ENCODE peak calls at places on chromosomes 5 and 9, in seven cellular contexts. One of them, this sample, is unnamed.

GRCh38 chr5:78475370-78475769 is 115.0 kb downstream of the SCAMP1 start:
- DNase-seq in SW 1271: no peak
- DNase-seq in GM19239: no peak
- DNase-seq in substantia nigra: no peak
- DNase-seq in ACHN: no peak
- DNase-seq in AG04449: no peak
- DNase-seq in colonic mucosa: no peak
- DNase-seq in this sample: no peak

GRCh38 chr9:119709431-119709830 is 340.2 kb upstream of the BRINP1 start:
- DNase-seq in SW 1271: no peak
- DNase-seq in GM19239: no peak
- DNase-seq in substantia nigra: no peak
- DNase-seq in ACHN: no peak
- DNase-seq in AG04449: no peak
- DNase-seq in colonic mucosa: no peak
- DNase-seq in this sample: no peak

GRCh38 chr9:133615897-133616188 is 6.7 kb upstream of the FAM163B start:
- DNase-seq in SW 1271: no peak
- DNase-seq in GM19239: no peak
- DNase-seq in substantia nigra: no peak
- DNase-seq in ACHN: no peak
- DNase-seq in AG04449: no peak
- DNase-seq in colonic mucosa: no peak
- DNase-seq in this sample: no peak

GRCh38 chr5:21823588-21823987 is 1029.6 kb downstream of the CDH12 start:
- DNase-seq in SW 1271: no peak
- DNase-seq in GM19239: no peak
- DNase-seq in substantia nigra: no peak
- DNase-seq in ACHN: no peak
- DNase-seq in AG04449: no peak
- DNase-seq in colonic mucosa: no peak
- DNase-seq in this sample: no peak

GRCh38 chr9:21432640-21433425 is 7.4 kb upstream of the IFNA1 start:
- DNase-seq in SW 1271: no peak
- DNase-seq in GM19239: no peak
- DNase-seq in substantia nigra: no peak
- DNase-seq in ACHN: no peak
- DNase-seq in AG04449: no peak
- DNase-seq in colonic mucosa: no peak
- DNase-seq in this sample: no peak

GRCh38 chr9:127754099-127754760 is 19.1 kb upstream of the TOR2A start:
- DNase-seq in SW 1271: no peak
- DNase-seq in GM19239: no peak
- DNase-seq in substantia nigra: peak
- DNase-seq in ACHN: peak
- DNase-seq in AG04449: no peak
- DNase-seq in colonic mucosa: no peak
- DNase-seq in this sample: peak

GRCh38 chr5:74963407-74963806 is 89.0 kb downstream of the GCNT4 start:
- DNase-seq in SW 1271: no peak
- DNase-seq in GM19239: no peak
- DNase-seq in substantia nigra: no peak
- DNase-seq in ACHN: no peak
- DNase-seq in AG04449: no peak
- DNase-seq in colonic mucosa: no peak
- DNase-seq in this sample: no peak

GRCh38 chr9:90607701-90608122 is 34.9 kb downstream of the DIRAS2 start:
- DNase-seq in SW 1271: no peak
- DNase-seq in GM19239: no peak
- DNase-seq in substantia nigra: no peak
- DNase-seq in ACHN: no peak
- DNase-seq in AG04449: no peak
- DNase-seq in colonic mucosa: no peak
- DNase-seq in this sample: no peak

GRCh38 chr5:71907001-71907564 is 188.0 kb downstream of the CARTPT start:
- DNase-seq in SW 1271: no peak
- DNase-seq in GM19239: no peak
- DNase-seq in substantia nigra: no peak
- DNase-seq in ACHN: no peak
- DNase-seq in AG04449: no peak
- DNase-seq in colonic mucosa: no peak
- DNase-seq in this sample: no peak

GRCh38 chr9:69089082-69089481 is 53.5 kb downstream of the FXN start:
- DNase-seq in SW 1271: no peak
- DNase-seq in GM19239: no peak
- DNase-seq in substantia nigra: no peak
- DNase-seq in ACHN: no peak
- DNase-seq in AG04449: no peak
- DNase-seq in colonic mucosa: no peak
- DNase-seq in this sample: no peak

GRCh38 chr5:9350301-9350797 is 195.5 kb downstream of the SEMA5A start:
- DNase-seq in SW 1271: no peak
- DNase-seq in GM19239: no peak
- DNase-seq in substantia nigra: no peak
- DNase-seq in ACHN: no peak
- DNase-seq in AG04449: no peak
- DNase-seq in colonic mucosa: no peak
- DNase-seq in this sample: no peak

GRCh38 chr5:174273325-174273724 is 227.8 kb downstream of the NSG2 start:
- DNase-seq in SW 1271: no peak
- DNase-seq in GM19239: peak
- DNase-seq in substantia nigra: no peak
- DNase-seq in ACHN: no peak
- DNase-seq in AG04449: no peak
- DNase-seq in colonic mucosa: no peak
- DNase-seq in this sample: no peak

GRCh38 chr9:109307380-109308240 is 13.2 kb downstream of the EPB41L4B start:
- DNase-seq in SW 1271: no peak
- DNase-seq in GM19239: no peak
- DNase-seq in substantia nigra: no peak
- DNase-seq in ACHN: no peak
- DNase-seq in AG04449: no peak
- DNase-seq in colonic mucosa: peak
- DNase-seq in this sample: no peak

GRCh38 chr9:135907006-135907434 is 326 bp downstream of the CAMSAP1 start:
- DNase-seq in SW 1271: no peak
- DNase-seq in GM19239: peak
- DNase-seq in substantia nigra: no peak
- DNase-seq in ACHN: peak
- DNase-seq in AG04449: no peak
- DNase-seq in colonic mucosa: no peak
- DNase-seq in this sample: no peak

GRCh38 chr9:136882109-136882946 is 4.0 kb upstream of the TRAF2 start:
- DNase-seq in SW 1271: peak
- DNase-seq in GM19239: peak
- DNase-seq in substantia nigra: no peak
- DNase-seq in ACHN: peak
- DNase-seq in AG04449: peak
- DNase-seq in colonic mucosa: peak
- DNase-seq in this sample: no peak

GRCh38 chr9:78860806-78861475 is 564.0 kb downstream of the PSAT1 start:
- DNase-seq in SW 1271: no peak
- DNase-seq in GM19239: no peak
- DNase-seq in substantia nigra: no peak
- DNase-seq in ACHN: no peak
- DNase-seq in AG04449: no peak
- DNase-seq in colonic mucosa: no peak
- DNase-seq in this sample: no peak